ENCODE peak calls at places on chromosomes 11 and 22, in four cellular contexts. D is transverse colon, Q is lower lobe of right lung, G is cardiac fibroblast. O is an unnamed sample.

GRCh38 chr11:76207642-76208378 is 1.5 kb upstream of the WNT11 start:
- DNase-seq in D (peak), Q (peak), G (peak), O (peak)

GRCh38 chr11:114296190-114296978 is at the start of gene NNMT:
- DNase-seq in D (peak), Q (peak), G (peak), O (no peak)

GRCh38 chr11:44382648-44383240 is 72.8 kb upstream of the ALX4 start:
- DNase-seq in D (no peak), Q (no peak), G (no peak), O (no peak)

GRCh38 chr11:110148775-110149744 is 55.9 kb downstream of the ZC3H12C start:
- DNase-seq in D (no peak), Q (no peak), G (peak), O (no peak)

GRCh38 chr11:103220133-103220532 is 110.9 kb downstream of the DYNC2H1 start:
- DNase-seq in D (no peak), Q (no peak), G (no peak), O (no peak)

GRCh38 chr11:94876645-94877445 is 96.5 kb downstream of the CWC15 start:
- DNase-seq in D (peak), Q (peak), G (peak), O (peak)

GRCh38 chr11:2206291-2206690 is 34.7 kb upstream of the TH start:
- DNase-seq in D (no peak), Q (no peak), G (no peak), O (no peak)

GRCh38 chr22:24147666-24148065 is 33.6 kb upstream of the SUSD2 start:
- DNase-seq in D (no peak), Q (no peak), G (no peak), O (no peak)

GRCh38 chr11:115207166-115207591 is 297.0 kb downstream of the CADM1 start:
- DNase-seq in D (no peak), Q (no peak), G (no peak), O (no peak)

GRCh38 chr11:94129505-94130335 is 1.1 kb downstream of the PANX1 start:
- DNase-seq in D (peak), Q (no peak), G (peak), O (no peak)

GRCh38 chr11:82557274-82557673 is 176.4 kb downstream of the FAM181B start:
- DNase-seq in D (peak), Q (peak), G (no peak), O (no peak)

GRCh38 chr22:27195104-27195503 is 537.7 kb downstream of the MIAT start:
- DNase-seq in D (peak), Q (no peak), G (no peak), O (no peak)

GRCh38 chr22:23265389-23265700 is 85.0 kb downstream of the BCR start:
- DNase-seq in D (no peak), Q (no peak), G (no peak), O (no peak)

GRCh38 chr11:92885600-92885999 is 83.9 kb upstream of the MTNR1B start:
- DNase-seq in D (no peak), Q (no peak), G (no peak), O (no peak)

GRCh38 chr22:29431986-29432385 is 6.4 kb upstream of the RFPL1 start:
- DNase-seq in D (no peak), Q (no peak), G (no peak), O (no peak)

GRCh38 chr11:124801014-124801413 is 808 bp upstream of the MSANTD2 start:
- DNase-seq in D (no peak), Q (no peak), G (peak), O (no peak)

GRCh38 chr11:19367051-19367709 is 126.4 kb upstream of the E2F8 start:
- DNase-seq in D (no peak), Q (no peak), G (peak), O (no peak)

GRCh38 chr11:36447947-36448346 is 62.1 kb downstream of the TRAF6 start:
- DNase-seq in D (no peak), Q (no peak), G (no peak), O (no peak)

GRCh38 chr22:17970205-17970708 is 54.1 kb downstream of the MICAL3 start:
- DNase-seq in D (no peak), Q (no peak), G (peak), O (no peak)

GRCh38 chr22:29344137-29344536 is 28.6 kb upstream of the RASL10A start:
- DNase-seq in D (peak), Q (peak), G (peak), O (peak)

GRCh38 chr22:21797444-21798221 is 62.0 kb upstream of the YPEL1 start:
- DNase-seq in D (no peak), Q (no peak), G (peak), O (no peak)

GRCh38 chr11:117099681-117100080 is 1.5 kb upstream of the SIK3 start:
- DNase-seq in D (no peak), Q (no peak), G (no peak), O (no peak)

GRCh38 chr22:37244114-37244921 is at the start of gene RAC2:
- DNase-seq in D (peak), Q (peak), G (peak), O (no peak)

GRCh38 chr11:45560935-45561330 is 104.5 kb downstream of the CHST1 start:
- DNase-seq in D (no peak), Q (no peak), G (no peak), O (no peak)

GRCh38 chr11:8812438-8812837 is 98.6 kb upstream of the AKIP1 start:
- DNase-seq in D (no peak), Q (peak), G (peak), O (no peak)

GRCh38 chr22:48615171-48616008 is 1212.3 kb downstream of the BRD1 start:
- DNase-seq in D (no peak), Q (no peak), G (no peak), O (no peak)

GRCh38 chr11:127105578-127105977 is 105.0 kb upstream of the KIRREL3 start:
- DNase-seq in D (no peak), Q (no peak), G (no peak), O (no peak)

GRCh38 chr11:67120881-67121710 is 2.0 kb downstream of the KDM2A start:
- DNase-seq in D (peak), Q (no peak), G (peak), O (no peak)

GRCh38 chr11:73359930-73360742 is 16.1 kb upstream of the RELT start:
- DNase-seq in D (no peak), Q (no peak), G (peak), O (no peak)

GRCh38 chr22:35484651-35485372 is 55.8 kb upstream of the RASD2 start:
- DNase-seq in D (no peak), Q (no peak), G (peak), O (no peak)

GRCh38 chr11:95884364-95884763 is 39.5 kb downstream of the MTMR2 start:
- DNase-seq in D (no peak), Q (no peak), G (peak), O (no peak)

GRCh38 chr11:26655287-26655686 is 66.6 kb downstream of the SLC5A12 start:
- DNase-seq in D (no peak), Q (no peak), G (no peak), O (no peak)

GRCh38 chr11:26651916-26652315 is 69.9 kb downstream of the SLC5A12 start:
- DNase-seq in D (no peak), Q (no peak), G (no peak), O (no peak)

DNA sequence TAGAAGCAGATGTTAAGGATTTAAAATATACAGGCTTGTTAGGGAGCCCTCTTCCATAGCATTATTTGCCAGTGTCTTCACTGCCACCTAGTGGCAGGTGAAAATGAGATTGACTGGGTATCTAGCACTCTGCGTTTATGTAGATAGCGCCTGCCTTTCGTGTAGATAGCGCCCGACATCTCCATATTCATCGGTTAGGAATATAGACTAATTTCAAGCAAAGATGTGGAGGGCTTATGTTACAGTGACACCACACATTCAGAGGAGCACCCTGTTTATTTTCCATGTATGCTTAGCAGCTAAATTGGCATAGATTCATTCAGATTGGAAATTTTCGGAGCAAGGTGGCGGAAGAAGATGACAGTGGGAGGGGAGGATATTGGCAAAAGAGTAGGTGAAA is 72.0 kb downstream of the SLC5A12 start:
- DNase-seq in D (peak), Q (no peak), G (peak), O (peak)
- TF ChIP-seq CTCF in D (peak), Q (peak), G (peak), O (no peak)

DNA sequence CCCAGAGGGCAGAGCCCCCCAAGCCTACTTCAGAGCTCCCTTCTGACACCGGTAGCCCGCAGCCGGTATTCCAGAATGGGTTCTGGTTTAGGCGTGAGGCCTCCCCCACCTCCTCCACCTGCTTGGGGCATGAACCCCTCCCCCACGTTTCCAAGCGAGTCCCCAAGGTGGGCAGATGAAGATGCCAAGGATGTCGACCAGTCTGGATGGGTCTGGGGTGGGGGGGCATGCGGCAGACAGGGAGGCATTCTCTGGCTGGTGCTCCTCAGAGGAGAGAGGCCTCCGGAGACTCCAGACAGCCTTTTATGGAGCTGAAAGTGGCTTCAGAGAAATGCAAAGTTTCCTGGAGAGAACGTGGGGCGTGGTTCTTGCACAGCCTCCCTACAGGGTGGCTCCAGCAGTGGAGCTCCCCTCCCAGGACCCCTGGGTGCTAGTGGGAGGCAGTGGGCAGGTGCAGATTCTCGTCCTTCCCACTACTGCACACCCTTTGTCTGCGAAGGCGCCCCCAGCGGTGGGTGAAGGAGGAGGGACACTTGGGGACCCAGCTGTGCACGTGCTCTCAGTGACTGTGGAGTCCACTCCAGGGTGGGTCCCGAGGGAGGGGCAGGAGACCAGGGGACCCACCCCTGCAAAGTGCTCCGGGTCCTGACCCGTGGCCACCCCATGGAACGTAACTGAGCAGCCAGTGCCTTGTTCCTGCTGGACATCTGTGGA is 4.2 kb downstream of the CCND1 start:
- DNase-seq in D (no peak), Q (no peak), G (peak), O (no peak)
- TF ChIP-seq CTCF in D (no peak), Q (no peak), G (peak), O (no peak)

DNA sequence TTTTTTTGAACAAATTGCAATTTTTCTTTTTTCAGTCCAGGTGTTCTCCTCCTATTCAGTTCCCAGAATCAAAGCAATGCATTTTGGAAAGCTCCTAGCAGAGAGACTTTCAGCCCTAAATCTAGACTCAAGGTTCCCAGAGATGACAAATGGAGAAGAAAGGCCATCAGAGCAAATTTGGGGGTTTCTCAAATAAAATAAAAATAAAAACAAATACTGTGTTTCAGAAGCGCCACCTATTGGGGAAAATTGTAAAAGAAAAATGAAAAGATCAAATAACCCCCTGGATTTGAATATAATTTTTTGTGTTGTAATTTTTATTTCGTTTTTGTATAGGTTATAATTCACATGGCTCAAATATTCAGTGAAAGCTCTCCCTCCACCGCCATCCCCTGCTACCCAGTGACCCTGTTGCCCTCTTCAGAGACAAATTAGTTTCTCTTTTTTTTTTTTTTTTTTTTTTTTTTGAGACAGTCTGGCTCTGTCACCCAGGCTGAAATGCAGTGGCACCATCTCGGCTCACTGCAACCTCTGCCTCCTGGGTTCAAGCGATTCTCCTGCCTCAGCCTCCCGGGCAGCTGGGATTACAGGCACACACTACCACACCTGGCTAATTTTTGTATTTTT is 6.2 kb upstream of the UBE4A start:
- DNase-seq in D (no peak), Q (no peak), G (peak), O (no peak)
- TF ChIP-seq CTCF in D (peak), Q (peak), G (peak), O (no peak)

GRCh38 chr11:61737636-61738386 is 14.6 kb upstream of the MYRF start:
- DNase-seq in D (no peak), Q (no peak), G (no peak), O (no peak)

GRCh38 chr11:61736310-61736709 is 16.1 kb upstream of the MYRF start:
- DNase-seq in D (no peak), Q (no peak), G (no peak), O (no peak)

GRCh38 chr11:61735391-61735790 is 17.0 kb upstream of the MYRF start:
- DNase-seq in D (no peak), Q (no peak), G (no peak), O (no peak)

GRCh38 chr11:61738776-61739175 is 13.7 kb upstream of the MYRF start:
- DNase-seq in D (no peak), Q (no peak), G (no peak), O (no peak)

GRCh38 chr11:61737131-61737530 is 15.3 kb upstream of the MYRF start:
- DNase-seq in D (no peak), Q (no peak), G (no peak), O (no peak)
- TF ChIP-seq CTCF in D (no peak), Q (no peak), G (no peak), O (no peak)

GRCh38 chr11:35373284-35373933 is 45.9 kb downstream of the SLC1A2 start:
- DNase-seq in D (peak), Q (no peak), G (no peak), O (no peak)
- TF ChIP-seq CTCF in D (no peak), Q (no peak), G (no peak), O (no peak)

GRCh38 chr11:118437736-118438125 is 1.4 kb downstream of the KMT2A start:
- DNase-seq in D (peak), Q (no peak), G (no peak), O (no peak)
- TF ChIP-seq CTCF in D (no peak), Q (no peak), G (no peak), O (no peak)

DNA sequence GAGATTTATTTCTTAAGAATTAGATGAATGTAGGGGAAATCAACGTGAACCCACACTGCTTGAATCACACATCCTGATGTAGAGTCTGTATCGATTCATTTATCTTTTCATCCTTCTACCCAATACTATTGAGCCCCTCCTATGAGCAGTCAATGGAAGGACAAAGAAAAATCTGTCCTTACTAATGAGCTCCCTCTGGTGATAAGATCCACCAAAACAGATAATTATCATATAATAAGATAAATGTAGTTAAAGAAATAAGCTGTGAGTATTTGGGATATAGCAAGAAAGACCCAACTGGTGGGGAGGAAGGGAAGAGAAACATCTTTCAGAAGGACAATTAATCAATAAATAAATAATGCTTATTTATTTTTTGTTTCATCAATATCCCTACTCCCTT is 385.1 kb upstream of the CCDC90B start:
- DNase-seq in D (no peak), Q (no peak), G (peak), O (no peak)
- TF ChIP-seq CTCF in D (no peak), Q (no peak), G (no peak), O (no peak)

DNA sequence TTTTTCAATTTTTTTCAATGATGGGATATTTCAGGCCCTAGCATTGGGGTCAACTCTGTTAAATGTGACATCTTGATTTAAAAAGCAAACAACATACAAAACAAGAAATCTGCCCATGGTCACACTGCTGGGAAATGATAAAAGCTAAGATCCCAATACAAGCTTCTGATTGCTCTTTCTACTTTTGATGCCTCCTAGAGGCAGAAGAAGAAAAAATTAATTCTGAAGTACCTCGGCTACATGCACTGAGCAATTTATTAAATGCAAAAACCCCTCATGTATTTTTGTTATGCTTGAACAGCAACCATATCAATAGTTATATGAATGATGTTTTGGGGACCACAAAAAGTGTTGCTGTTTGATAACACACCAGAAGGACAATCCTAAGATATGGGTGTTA is 342.1 kb upstream of the NARS2 start:
- DNase-seq in D (no peak), Q (no peak), G (peak), O (no peak)
- TF ChIP-seq CTCF in D (no peak), Q (no peak), G (no peak), O (no peak)

DNA sequence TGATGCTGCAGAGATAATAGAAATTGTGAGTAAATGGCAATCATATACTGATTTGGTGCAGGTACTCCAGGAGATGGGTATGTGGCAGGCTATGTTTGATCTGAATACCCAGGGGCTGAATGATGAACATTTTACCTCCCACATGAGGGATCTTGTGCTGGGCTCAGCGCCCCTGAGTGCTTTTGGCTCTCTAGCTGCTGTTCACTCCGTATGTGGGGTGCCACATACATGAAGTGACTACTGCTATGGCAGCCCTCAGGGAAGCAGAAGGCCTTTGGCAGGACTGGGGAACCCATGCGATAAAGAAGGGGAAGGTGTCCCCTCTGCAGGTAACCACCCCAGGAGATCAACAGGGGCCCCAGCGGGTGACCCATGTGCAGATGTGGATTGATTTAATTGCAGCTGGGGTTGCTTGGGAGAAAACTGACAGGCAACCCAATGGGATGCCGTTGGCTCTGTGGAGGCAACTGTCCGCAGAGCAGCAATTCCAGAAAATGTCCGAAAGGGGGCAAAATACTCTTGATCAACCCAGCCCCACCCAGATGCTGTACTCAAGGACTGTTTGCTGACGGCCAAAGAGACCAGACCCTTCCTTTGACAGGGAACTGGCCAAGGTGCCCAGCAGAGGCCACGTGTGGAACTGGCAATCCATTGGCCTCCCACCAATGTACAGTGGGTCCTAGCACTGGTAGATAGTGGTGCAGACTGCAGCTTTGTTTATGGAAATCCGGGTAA is 29.5 kb upstream of the KCNA4 start:
- DNase-seq in D (no peak), Q (no peak), G (no peak), O (no peak)
- TF ChIP-seq CTCF in D (no peak), Q (no peak), G (no peak), O (no peak)

GRCh38 chr11:10287140-10287539 is 6.9 kb downstream of the SBF2 start:
- DNase-seq in D (no peak), Q (no peak), G (no peak), O (no peak)

GRCh38 chr11:10289765-10290420 is 4.1 kb downstream of the SBF2 start:
- DNase-seq in D (no peak), Q (no peak), G (no peak), O (no peak)

GRCh38 chr11:10288316-10288715 is 5.7 kb downstream of the SBF2 start:
- DNase-seq in D (no peak), Q (no peak), G (no peak), O (no peak)

GRCh38 chr11:10287766-10288165 is 6.3 kb downstream of the SBF2 start:
- DNase-seq in D (no peak), Q (no peak), G (no peak), O (no peak)

GRCh38 chr11:10288881-10289764 is 4.9 kb downstream of the SBF2 start:
- DNase-seq in D (no peak), Q (no peak), G (no peak), O (no peak)
- TF ChIP-seq CTCF in D (no peak), Q (no peak), G (no peak), O (no peak)

O was measured in omental fat pad.